ENCODE peak calls at places on chromosomes 6 and 20, in ten cellular contexts. One of them, this sample, is unnamed.

GRCh38 chr6:157099912-157100593 is 223.3 kb downstream of the TMEM242 start:
- DNase-seq in choroid plexus epithelial cell: peak
- DNase-seq in B cell: peak
- DNase-seq in fibroblast of villous mesenchyme: no peak
- DNase-seq in HFFc6: no peak
- DNase-seq in colonic mucosa: no peak
- DNase-seq in ovary: no peak
- DNase-seq in GM23338: no peak
- DNase-seq in HFF-Myc: no peak
- DNase-seq in tibial nerve: no peak
- DNase-seq in this sample: peak

GRCh38 chr20:34546751-34547181 is 11.8 kb upstream of the MAP1LC3A start:
- DNase-seq in choroid plexus epithelial cell: no peak
- DNase-seq in B cell: no peak
- DNase-seq in fibroblast of villous mesenchyme: no peak
- DNase-seq in HFFc6: no peak
- DNase-seq in colonic mucosa: peak
- DNase-seq in ovary: no peak
- DNase-seq in GM23338: no peak
- DNase-seq in HFF-Myc: no peak
- DNase-seq in tibial nerve: no peak
- DNase-seq in this sample: no peak

GRCh38 chr6:73234732-73235131 is 9.4 kb upstream of the KHDC1L start:
- DNase-seq in choroid plexus epithelial cell: peak
- DNase-seq in B cell: no peak
- DNase-seq in fibroblast of villous mesenchyme: peak
- DNase-seq in HFFc6: peak
- DNase-seq in colonic mucosa: no peak
- DNase-seq in ovary: no peak
- DNase-seq in GM23338: no peak
- DNase-seq in HFF-Myc: no peak
- DNase-seq in tibial nerve: no peak
- DNase-seq in this sample: no peak

GRCh38 chr20:32485770-32486248 is 99.3 kb downstream of the NOL4L start:
- DNase-seq in choroid plexus epithelial cell: no peak
- DNase-seq in B cell: no peak
- DNase-seq in fibroblast of villous mesenchyme: no peak
- DNase-seq in HFFc6: no peak
- DNase-seq in colonic mucosa: peak
- DNase-seq in ovary: no peak
- DNase-seq in GM23338: no peak
- DNase-seq in HFF-Myc: no peak
- DNase-seq in tibial nerve: no peak
- DNase-seq in this sample: no peak

GRCh38 chr6:4078830-4079471 is at the start of gene FAM217A:
- DNase-seq in choroid plexus epithelial cell: no peak
- DNase-seq in B cell: no peak
- DNase-seq in fibroblast of villous mesenchyme: no peak
- DNase-seq in HFFc6: no peak
- DNase-seq in colonic mucosa: no peak
- DNase-seq in ovary: no peak
- DNase-seq in GM23338: peak
- DNase-seq in HFF-Myc: no peak
- DNase-seq in tibial nerve: no peak
- DNase-seq in this sample: no peak

GRCh38 chr6:169752074-169752623 is 727 bp downstream of the ERMARD start:
- DNase-seq in choroid plexus epithelial cell: no peak
- DNase-seq in B cell: no peak
- DNase-seq in fibroblast of villous mesenchyme: no peak
- DNase-seq in HFFc6: no peak
- DNase-seq in colonic mucosa: peak
- DNase-seq in ovary: no peak
- DNase-seq in GM23338: peak
- DNase-seq in HFF-Myc: no peak
- DNase-seq in tibial nerve: no peak
- DNase-seq in this sample: no peak

GRCh38 chr6:7243188-7243942 is 69.6 kb downstream of the SSR1 start:
- DNase-seq in choroid plexus epithelial cell: peak
- DNase-seq in B cell: peak
- DNase-seq in fibroblast of villous mesenchyme: peak
- DNase-seq in HFFc6: peak
- DNase-seq in colonic mucosa: peak
- DNase-seq in ovary: no peak
- DNase-seq in GM23338: peak
- DNase-seq in HFF-Myc: peak
- DNase-seq in tibial nerve: no peak
- DNase-seq in this sample: peak

GRCh38 chr6:71589254-71589653 is 297.1 kb upstream of the RIMS1 start:
- DNase-seq in choroid plexus epithelial cell: no peak
- DNase-seq in B cell: no peak
- DNase-seq in fibroblast of villous mesenchyme: no peak
- DNase-seq in HFFc6: no peak
- DNase-seq in colonic mucosa: no peak
- DNase-seq in ovary: no peak
- DNase-seq in GM23338: no peak
- DNase-seq in HFF-Myc: no peak
- DNase-seq in tibial nerve: no peak
- DNase-seq in this sample: no peak

GRCh38 chr6:5367510-5367909 is 106.2 kb downstream of the FARS2 start:
- DNase-seq in choroid plexus epithelial cell: no peak
- DNase-seq in B cell: no peak
- DNase-seq in fibroblast of villous mesenchyme: no peak
- DNase-seq in HFFc6: no peak
- DNase-seq in colonic mucosa: no peak
- DNase-seq in ovary: no peak
- DNase-seq in GM23338: no peak
- DNase-seq in HFF-Myc: no peak
- DNase-seq in tibial nerve: no peak
- DNase-seq in this sample: no peak

GRCh38 chr20:39960522-39961420 is 728.3 kb downstream of the MAFB start:
- DNase-seq in choroid plexus epithelial cell: no peak
- DNase-seq in B cell: no peak
- DNase-seq in fibroblast of villous mesenchyme: no peak
- DNase-seq in HFFc6: no peak
- DNase-seq in colonic mucosa: no peak
- DNase-seq in ovary: peak
- DNase-seq in GM23338: peak
- DNase-seq in HFF-Myc: no peak
- DNase-seq in tibial nerve: no peak
- DNase-seq in this sample: no peak

GRCh38 chr6:77094821-77095220 is 368.5 kb downstream of the HTR1B start:
- DNase-seq in choroid plexus epithelial cell: peak
- DNase-seq in B cell: no peak
- DNase-seq in fibroblast of villous mesenchyme: no peak
- DNase-seq in HFFc6: no peak
- DNase-seq in colonic mucosa: no peak
- DNase-seq in ovary: no peak
- DNase-seq in GM23338: no peak
- DNase-seq in HFF-Myc: no peak
- DNase-seq in tibial nerve: no peak
- DNase-seq in this sample: no peak

GRCh38 chr20:42775866-42776265 is 413.8 kb downstream of the PTPRT start:
- DNase-seq in choroid plexus epithelial cell: no peak
- DNase-seq in B cell: no peak
- DNase-seq in fibroblast of villous mesenchyme: no peak
- DNase-seq in HFFc6: no peak
- DNase-seq in colonic mucosa: no peak
- DNase-seq in ovary: no peak
- DNase-seq in GM23338: no peak
- DNase-seq in HFF-Myc: no peak
- DNase-seq in tibial nerve: no peak
- DNase-seq in this sample: no peak

GRCh38 chr20:48489656-48490055 is 338.1 kb downstream of the PREX1 start:
- DNase-seq in choroid plexus epithelial cell: no peak
- DNase-seq in B cell: no peak
- DNase-seq in fibroblast of villous mesenchyme: no peak
- DNase-seq in HFFc6: no peak
- DNase-seq in colonic mucosa: peak
- DNase-seq in ovary: no peak
- DNase-seq in GM23338: no peak
- DNase-seq in HFF-Myc: no peak
- DNase-seq in tibial nerve: no peak
- DNase-seq in this sample: no peak

DNA sequence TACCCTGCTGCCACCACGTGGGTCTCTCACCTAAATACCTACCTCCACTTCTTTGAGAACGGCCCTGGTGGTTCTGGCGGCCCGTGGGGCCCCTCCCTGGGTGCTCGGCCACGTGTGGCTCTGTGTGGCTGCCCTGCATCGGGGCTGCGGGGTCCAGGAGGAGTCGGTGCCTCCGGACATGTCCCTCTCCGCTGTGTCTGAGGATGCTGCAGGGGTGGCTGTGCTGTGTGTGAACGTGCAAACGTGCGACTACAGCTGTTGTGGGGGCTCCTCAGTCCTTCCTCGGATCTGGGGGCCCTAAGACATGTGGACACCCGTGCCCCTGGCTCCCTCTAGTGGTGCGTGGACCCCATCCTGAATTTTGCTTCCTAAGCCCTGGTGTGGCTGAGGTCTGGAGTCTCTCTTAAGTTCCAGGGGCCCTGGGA is 691.8 kb downstream of the QKI start:
- DNase-seq in choroid plexus epithelial cell: peak
- DNase-seq in B cell: no peak
- DNase-seq in fibroblast of villous mesenchyme: no peak
- DNase-seq in HFFc6: no peak
- DNase-seq in colonic mucosa: no peak
- DNase-seq in ovary: no peak
- DNase-seq in GM23338: peak
- DNase-seq in HFF-Myc: no peak
- DNase-seq in tibial nerve: no peak
- DNase-seq in this sample: peak
- TF ChIP-seq CTCF in choroid plexus epithelial cell: peak
- TF ChIP-seq CTCF in B cell: no peak
- TF ChIP-seq CTCF in fibroblast of villous mesenchyme: peak
- TF ChIP-seq CTCF in HFFc6: peak
- TF ChIP-seq CTCF in colonic mucosa: no peak
- TF ChIP-seq CTCF in ovary: no peak
- TF ChIP-seq CTCF in GM23338: peak
- TF ChIP-seq CTCF in HFF-Myc: no peak
- TF ChIP-seq CTCF in tibial nerve: peak
- TF ChIP-seq CTCF in this sample: peak

GRCh38 chr20:53579581-53580375 is 13.9 kb downstream of the ZNF217 start:
- DNase-seq in choroid plexus epithelial cell: peak
- DNase-seq in B cell: no peak
- DNase-seq in fibroblast of villous mesenchyme: peak
- DNase-seq in HFFc6: peak
- DNase-seq in colonic mucosa: peak
- DNase-seq in ovary: no peak
- DNase-seq in GM23338: no peak
- DNase-seq in HFF-Myc: no peak
- DNase-seq in tibial nerve: no peak
- DNase-seq in this sample: no peak
- TF ChIP-seq CTCF in choroid plexus epithelial cell: no peak
- TF ChIP-seq CTCF in B cell: no peak
- TF ChIP-seq CTCF in fibroblast of villous mesenchyme: peak
- TF ChIP-seq CTCF in HFFc6: no peak
- TF ChIP-seq CTCF in colonic mucosa: no peak
- TF ChIP-seq CTCF in ovary: no peak
- TF ChIP-seq CTCF in GM23338: no peak
- TF ChIP-seq CTCF in HFF-Myc: no peak
- TF ChIP-seq CTCF in tibial nerve: no peak
- TF ChIP-seq CTCF in this sample: no peak

DNA sequence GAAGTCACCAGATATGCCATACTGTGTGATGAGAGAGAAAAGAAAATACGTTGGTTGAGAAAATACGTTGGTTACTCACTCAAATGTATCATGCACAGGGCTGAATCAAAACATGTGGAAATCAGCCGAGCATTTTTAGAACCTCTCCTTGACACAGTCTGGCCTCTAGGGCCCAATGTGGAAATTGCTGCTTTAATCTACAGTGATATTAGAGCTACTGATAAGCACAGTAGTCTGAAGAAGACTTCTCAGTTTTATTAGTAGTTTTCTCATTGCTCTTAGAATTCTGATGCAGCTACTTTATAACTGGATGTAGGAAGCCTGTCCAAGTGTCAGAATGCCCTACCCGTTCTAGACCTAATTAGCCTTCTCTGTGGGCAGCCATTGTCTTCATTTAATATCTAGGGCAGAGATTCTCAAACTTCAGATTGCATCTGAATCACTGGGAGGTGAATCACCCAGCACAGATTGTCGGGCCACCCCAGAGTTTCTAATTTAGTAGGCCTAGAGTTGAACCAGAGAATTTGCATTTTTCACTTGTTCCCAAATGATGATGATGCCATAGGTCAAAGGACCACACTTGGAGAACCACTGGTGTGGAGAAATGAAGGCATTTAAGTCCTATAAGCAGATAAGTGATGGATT is 229.1 kb downstream of the PLCB1 start:
- DNase-seq in choroid plexus epithelial cell: peak
- DNase-seq in B cell: no peak
- DNase-seq in fibroblast of villous mesenchyme: peak
- DNase-seq in HFFc6: peak
- DNase-seq in colonic mucosa: no peak
- DNase-seq in ovary: no peak
- DNase-seq in GM23338: no peak
- DNase-seq in HFF-Myc: no peak
- DNase-seq in tibial nerve: no peak
- DNase-seq in this sample: no peak
- TF ChIP-seq CTCF in choroid plexus epithelial cell: peak
- TF ChIP-seq CTCF in B cell: no peak
- TF ChIP-seq CTCF in fibroblast of villous mesenchyme: no peak
- TF ChIP-seq CTCF in HFFc6: peak
- TF ChIP-seq CTCF in colonic mucosa: no peak
- TF ChIP-seq CTCF in ovary: no peak
- TF ChIP-seq CTCF in GM23338: peak
- TF ChIP-seq CTCF in HFF-Myc: no peak
- TF ChIP-seq CTCF in tibial nerve: no peak
- TF ChIP-seq CTCF in this sample: no peak

GRCh38 chr6:135182120-135182992 is 1.2 kb downstream of the MYB start:
- DNase-seq in choroid plexus epithelial cell: no peak
- DNase-seq in B cell: peak
- DNase-seq in fibroblast of villous mesenchyme: peak
- DNase-seq in HFFc6: no peak
- DNase-seq in colonic mucosa: peak
- DNase-seq in ovary: no peak
- DNase-seq in GM23338: peak
- DNase-seq in HFF-Myc: no peak
- DNase-seq in tibial nerve: no peak
- DNase-seq in this sample: peak

GRCh38 chr6:135181333-135182119 is 418 bp downstream of the MYB start:
- DNase-seq in choroid plexus epithelial cell: no peak
- DNase-seq in B cell: peak
- DNase-seq in fibroblast of villous mesenchyme: peak
- DNase-seq in HFFc6: no peak
- DNase-seq in colonic mucosa: peak
- DNase-seq in ovary: no peak
- DNase-seq in GM23338: peak
- DNase-seq in HFF-Myc: no peak
- DNase-seq in tibial nerve: no peak
- DNase-seq in this sample: peak

GRCh38 chr6:135183532-135184440 is 2.7 kb downstream of the MYB start:
- DNase-seq in choroid plexus epithelial cell: peak
- DNase-seq in B cell: peak
- DNase-seq in fibroblast of villous mesenchyme: peak
- DNase-seq in HFFc6: no peak
- DNase-seq in colonic mucosa: peak
- DNase-seq in ovary: no peak
- DNase-seq in GM23338: peak
- DNase-seq in HFF-Myc: no peak
- DNase-seq in tibial nerve: no peak
- DNase-seq in this sample: peak

GRCh38 chr6:135180458-135181332 is at the start of gene MYB:
- DNase-seq in choroid plexus epithelial cell: peak
- DNase-seq in B cell: peak
- DNase-seq in fibroblast of villous mesenchyme: peak
- DNase-seq in HFFc6: peak
- DNase-seq in colonic mucosa: peak
- DNase-seq in ovary: peak
- DNase-seq in GM23338: peak
- DNase-seq in HFF-Myc: peak
- DNase-seq in tibial nerve: no peak
- DNase-seq in this sample: peak

GRCh38 chr6:135182993-135183531 is 2.0 kb downstream of the MYB start:
- DNase-seq in choroid plexus epithelial cell: no peak
- DNase-seq in B cell: peak
- DNase-seq in fibroblast of villous mesenchyme: no peak
- DNase-seq in HFFc6: no peak
- DNase-seq in colonic mucosa: peak
- DNase-seq in ovary: no peak
- DNase-seq in GM23338: peak
- DNase-seq in HFF-Myc: no peak
- DNase-seq in tibial nerve: no peak
- DNase-seq in this sample: peak
- TF ChIP-seq CTCF in choroid plexus epithelial cell: no peak
- TF ChIP-seq CTCF in B cell: no peak
- TF ChIP-seq CTCF in fibroblast of villous mesenchyme: no peak
- TF ChIP-seq CTCF in HFFc6: no peak
- TF ChIP-seq CTCF in colonic mucosa: no peak
- TF ChIP-seq CTCF in ovary: no peak
- TF ChIP-seq CTCF in GM23338: no peak
- TF ChIP-seq CTCF in HFF-Myc: no peak
- TF ChIP-seq CTCF in tibial nerve: no peak
- TF ChIP-seq CTCF in this sample: peak

This sample was measured in GM13977.